ENCODE peak calls at places on chromosomes 16 and 17, in eight cellular contexts. P is pulmonary artery endothelial cell; F is heart left ventricle; D is amniotic stem cell; V is effector memory CD4-positive, alpha-beta T cell; X is fibroblast of mammary gland; T is astrocyte of the spinal cord; G is uterus. Q is an unnamed sample.

GRCh38 chr16:23729503-23730424 is 16.7 kb upstream of the ERN2 start:
- DNase-seq in P (no peak), F (no peak), D (no peak), V (no peak), X (peak; percentile 85), T (peak; percentile 17), G (no peak), Q (no peak)

GRCh38 chr17:20992987-20993862 is 49.6 kb downstream of the USP22 start:
- DNase-seq in P (peak; percentile 17), F (no peak), D (peak; percentile 26), V (peak; percentile 52), X (peak; percentile 79), T (peak; percentile 83), G (peak; percentile 73), Q (peak; percentile 61)

GRCh38 chr17:80110927-80111701 is 9.7 kb downstream of the GAA start:
- DNase-seq in P (no peak), F (no peak), D (no peak), V (no peak), X (no peak), T (no peak), G (no peak), Q (no peak)

GRCh38 chr17:64081802-64082799 is 47.8 kb downstream of the ERN1 start:
- DNase-seq in P (no peak), F (no peak), D (no peak), V (peak; percentile 32), X (peak; percentile 75), T (peak; percentile 62), G (no peak), Q (no peak)

GRCh38 chr16:76639685-76640289 is 362.6 kb downstream of the CNTNAP4 start:
- DNase-seq in P (no peak), F (no peak), D (no peak), V (no peak), X (peak; percentile 84), T (peak; percentile 7), G (no peak), Q (no peak)

GRCh38 chr17:39939588-39940419 is 12.3 kb downstream of the LRRC3C start:
- DNase-seq in P (no peak), F (peak; percentile 35), D (peak; percentile 74), V (peak; percentile 27), X (peak; percentile 96), T (peak; percentile 87), G (peak; percentile 81), Q (no peak)

GRCh38 chr17:8138672-8139371 is 13.4 kb downstream of the PER1 start:
- DNase-seq in P (peak; percentile 86), F (peak; percentile 97), D (peak; percentile 98), V (peak; percentile 90), X (peak; percentile 98), T (peak; percentile 98), G (peak; percentile 96), Q (peak; percentile 94)

GRCh38 chr17:53516643-53517042 is 306.1 kb upstream of the KIF2B start:
- DNase-seq in P (no peak), F (no peak), D (no peak), V (no peak), X (peak; percentile 1), T (peak; percentile 26), G (no peak), Q (no peak)

GRCh38 chr16:17266606-17267313 is 204.0 kb downstream of the XYLT1 start:
- DNase-seq in P (no peak), F (no peak), D (no peak), V (no peak), X (no peak), T (no peak), G (no peak), Q (no peak)

Q was measured in left ventricle myocardium inferior.